ENCODE peak calls at places on chromosome 10, in eight cellular contexts. Q is testis; T is CD4-positive, alpha-beta T cell; U is heart right ventricle; G is cardiac muscle cell; P is A549; O is SJSA1; F is uterus. E is an unnamed sample.
A peak's percentile ranks its signal among the peaks of the same experiment; 100 is the strongest.

GRCh38 chr10:66322261-66322660 is 603.6 kb upstream of the LRRTM3 start:
- DNase-seq in F (no peak), P (no peak), U (peak; percentile 6), O (no peak), G (no peak), T (no peak), Q (no peak), E (no peak)

GRCh38 chr10:85618841-85619240 is 747.8 kb downstream of the GRID1 start:
- DNase-seq in F (no peak), G (no peak), T (no peak), U (no peak), O (no peak), P (no peak), Q (no peak), E (no peak)

GRCh38 chr10:14524692-14525091 is 194.0 kb upstream of the FRMD4A start:
- DNase-seq in P (no peak), O (no peak), T (no peak), Q (no peak), G (peak; percentile 27), U (no peak), F (no peak), E (no peak)

GRCh38 chr10:35355971-35356724 is 19.8 kb downstream of the CCNY start:
- DNase-seq in O (no peak), U (no peak), T (no peak), F (no peak), P (no peak), Q (no peak), G (peak; percentile 25), E (no peak)

GRCh38 chr10:96588060-96588554 is 1.3 kb upstream of the TM9SF3 start:
- DNase-seq in P (no peak), G (no peak), U (no peak), T (no peak), O (no peak), F (no peak), Q (no peak), E (no peak)

GRCh38 chr10:50325449-50326188 is 74.3 kb upstream of the ASAH2 start:
- DNase-seq in F (peak; percentile 44), G (peak; percentile 94), O (peak; percentile 84), U (peak; percentile 15), Q (no peak), T (no peak), P (peak; percentile 18), E (no peak)

GRCh38 chr10:77320852-77321496 is 316.6 kb downstream of the KCNMA1 start:
- DNase-seq in Q (no peak), U (no peak), P (no peak), O (peak; percentile 76), T (no peak), G (peak; percentile 15), F (no peak), E (no peak)

GRCh38 chr10:77553966-77554365 is 83.6 kb downstream of the KCNMA1 start:
- DNase-seq in O (no peak), P (no peak), G (no peak), T (no peak), U (no peak), Q (no peak), F (no peak), E (no peak)

GRCh38 chr10:86363833-86364511 is 2.6 kb downstream of the GRID1 start:
- DNase-seq in T (no peak), Q (no peak), P (no peak), U (no peak), O (no peak), G (no peak), F (no peak), E (peak; percentile 71)

GRCh38 chr10:8056891-8057331 is 2.4 kb downstream of the GATA3 start:
- DNase-seq in G (no peak), P (no peak), F (no peak), O (no peak), T (peak; percentile 44), Q (no peak), U (no peak), E (no peak)

GRCh38 chr10:128047991-128048826 is 78.0 kb downstream of the MKI67 start:
- DNase-seq in O (no peak), G (peak; percentile 93), T (no peak), U (peak; percentile 66), P (no peak), F (no peak), Q (peak; percentile 36), E (peak; percentile 82)

GRCh38 chr10:110226555-110226925 is 19.1 kb downstream of the MXI1 start:
- DNase-seq in F (peak; percentile 89), T (peak; percentile 81), G (peak; percentile 97), Q (peak; percentile 95), U (peak; percentile 93), O (no peak), P (peak; percentile 55), E (no peak)

GRCh38 chr10:44937201-44938005 is 22.2 kb upstream of the RASSF4 start:
- DNase-seq in T (no peak), O (no peak), G (peak; percentile 40), U (no peak), F (no peak), Q (no peak), P (no peak), E (peak; percentile 58)

GRCh38 chr10:77004917-77005564 is 632.6 kb downstream of the KCNMA1 start:
- DNase-seq in U (peak; percentile 54), O (peak; percentile 40), P (peak; percentile 57), F (no peak), Q (peak; percentile 19), T (no peak), G (peak; percentile 68), E (no peak)

GRCh38 chr10:110651044-110651958 is 7.2 kb downstream of the RBM20 start:
- DNase-seq in P (no peak), O (peak; percentile 91), T (no peak), F (no peak), Q (no peak), U (peak; percentile 41), G (no peak), E (no peak)

GRCh38 chr10:86037096-86037495 is 329.5 kb downstream of the GRID1 start:
- DNase-seq in Q (no peak), P (no peak), G (no peak), F (no peak), T (no peak), O (no peak), U (no peak), E (no peak)

GRCh38 chr10:87579563-87579962 is 74.9 kb downstream of the MINPP1 start:
- DNase-seq in O (no peak), G (peak; percentile 18), F (no peak), U (no peak), P (no peak), Q (no peak), T (no peak), E (no peak)

GRCh38 chr10:87575851-87576250 is 71.2 kb downstream of the MINPP1 start:
- DNase-seq in Q (no peak), F (no peak), U (no peak), T (no peak), P (no peak), G (no peak), O (no peak), E (no peak)

GRCh38 chr10:87578160-87578559 is 73.5 kb downstream of the MINPP1 start:
- DNase-seq in G (no peak), O (no peak), Q (no peak), P (no peak), T (no peak), F (no peak), U (no peak), E (no peak)

GRCh38 chr10:87578799-87579401 is 74.2 kb downstream of the MINPP1 start:
- DNase-seq in U (no peak), F (peak; percentile 30), P (no peak), G (peak; percentile 60), Q (peak; percentile 22), T (no peak), O (no peak), E (no peak)
- H3K27ac ChIP-seq in U (no peak overlapping the region), F (peak overlapping the region; percentile 29), P (no peak overlapping the region), G (no peak overlapping the region), Q (no peak overlapping the region), T (no peak overlapping the region), O (no peak overlapping the region), E (no peak overlapping the region)

GRCh38 chr10:98570764-98571163 is 124.0 kb upstream of the HPS1 start:
- DNase-seq in Q (no peak), P (no peak), G (no peak), F (no peak), O (no peak), U (no peak), T (no peak), E (no peak)

GRCh38 chr10:98577578-98577977 is 130.8 kb upstream of the HPS1 start:
- DNase-seq in P (no peak), F (no peak), Q (no peak), T (no peak), G (no peak), O (no peak), U (no peak), E (no peak)

GRCh38 chr10:98577168-98577567 is 130.4 kb upstream of the HPS1 start:
- DNase-seq in O (no peak), T (no peak), G (no peak), F (no peak), U (no peak), P (no peak), Q (no peak), E (no peak)

GRCh38 chr10:98572594-98572993 is 125.9 kb upstream of the HPS1 start:
- DNase-seq in Q (no peak), T (no peak), O (no peak), G (no peak), U (no peak), F (no peak), P (no peak), E (no peak)

GRCh38 chr10:98576096-98576495 is 129.4 kb upstream of the HPS1 start:
- DNase-seq in U (no peak), F (no peak), G (no peak), O (no peak), Q (no peak), P (no peak), T (no peak), E (no peak)
- H3K27ac ChIP-seq in U (no peak overlapping the region), F (no peak overlapping the region), G (no peak overlapping the region), O (no peak overlapping the region), Q (no peak overlapping the region), P (no peak overlapping the region), T (no peak overlapping the region), E (no peak overlapping the region)

GRCh38 chr10:24096281-24096680 is 112.7 kb upstream of the KIAA1217 start:
- DNase-seq in Q (no peak), O (no peak), P (no peak), T (no peak), U (no peak), F (no peak), G (no peak), E (no peak)
- H3K27ac ChIP-seq in Q (no peak overlapping the region), O (no peak overlapping the region), P (no peak overlapping the region), T (no peak overlapping the region), U (no peak overlapping the region), F (no peak overlapping the region), G (no peak overlapping the region), E (no peak overlapping the region)

GRCh38 chr10:103153765-103154197 is 39.3 kb downstream of the NT5C2 start:
- DNase-seq in G (peak; percentile 57), P (no peak), T (no peak), Q (no peak), F (no peak), U (no peak), O (peak; percentile 53), E (no peak)

GRCh38 chr10:103154464-103155299 is 38.4 kb downstream of the NT5C2 start:
- DNase-seq in P (no peak), G (peak; percentile 48), U (no peak), F (no peak), T (no peak), O (no peak), Q (no peak), E (no peak)

GRCh38 chr10:103153302-103153759 is 39.7 kb downstream of the NT5C2 start:
- DNase-seq in U (peak; percentile 34), O (peak; percentile 43), P (no peak), T (no peak), G (peak; percentile 60), F (peak; percentile 25), Q (peak; percentile 54), E (no peak)

GRCh38 chr10:103155485-103156085 is 37.5 kb downstream of the NT5C2 start:
- DNase-seq in F (no peak), P (no peak), U (no peak), G (no peak), Q (no peak), T (no peak), O (peak; percentile 34), E (no peak)

GRCh38 chr10:103157246-103157645 is 35.8 kb downstream of the NT5C2 start:
- DNase-seq in G (no peak), O (no peak), T (no peak), U (no peak), F (no peak), P (no peak), Q (no peak), E (no peak)
- H3K27ac ChIP-seq in G (no peak overlapping the region), O (no peak overlapping the region), T (no peak overlapping the region), U (no peak overlapping the region), F (no peak overlapping the region), P (no peak overlapping the region), Q (no peak overlapping the region), E (no peak overlapping the region)

E was measured in spleen.